ENCODE peak calls at places on chromosomes 12 and 14, in ten cellular contexts. G is cardiac muscle cell, J is tibial artery, H is ovary, L is left ventricle myocardium inferior, Z is astrocyte, M is right atrium auricular region, N is IMR-90, Q is upper lobe of left lung, A is transverse colon. D is an unnamed sample.

GRCh38 chr14:68598621-68599447 is 194.0 kb downstream of the ZFP36L1 start:
- DNase-seq in M (peak; percentile 91), Z (peak; percentile 95), A (peak; percentile 66), Q (peak; percentile 30), G (peak; percentile 97), J (peak; percentile 83), N (peak; percentile 97), H (peak; percentile 76), L (peak; percentile 71), D (peak; percentile 88)

GRCh38 chr12:89448951-89449371 is 75.6 kb downstream of the GALNT4 start:
- DNase-seq in Z (peak; percentile 36), J (no peak), H (no peak), L (no peak), M (no peak), A (no peak), N (peak; percentile 54), Q (no peak), G (no peak), D (no peak)

GRCh38 chr14:52052991-52053390 is 15.9 kb downstream of the NID2 start:
- DNase-seq in Q (no peak), Z (peak; percentile 89), A (no peak), M (no peak), G (peak; percentile 69), L (no peak), H (no peak), N (peak; percentile 52), J (no peak), D (no peak)

GRCh38 chr12:78530065-78530765 is 334.4 kb upstream of the SYT1 start:
- DNase-seq in J (no peak), A (no peak), L (no peak), M (no peak), G (peak; percentile 9), Z (peak; percentile 80), Q (no peak), N (peak; percentile 38), H (no peak), D (no peak)

GRCh38 chr14:49982522-49982951 is 89.7 kb downstream of the ARF6 start:
- DNase-seq in H (no peak), L (no peak), N (peak; percentile 96), Q (no peak), Z (peak; percentile 93), J (no peak), M (peak; percentile 71), G (peak; percentile 92), A (no peak), D (no peak)

GRCh38 chr12:16389594-16389993 is 42.1 kb downstream of the MGST1 start:
- DNase-seq in Q (no peak), Z (peak; percentile 88), J (no peak), L (no peak), H (no peak), M (no peak), G (peak; percentile 30), N (peak; percentile 88), A (no peak), D (no peak)

GRCh38 chr14:50813544-50813863 is 17.5 kb downstream of the NIN start:
- DNase-seq in H (no peak), Z (no peak), M (no peak), Q (no peak), A (no peak), G (peak; percentile 41), L (no peak), N (no peak), J (no peak), D (no peak)

GRCh38 chr14:75069811-75070145 is 337 bp downstream of the ZC2HC1C start:
- DNase-seq in A (no peak), N (no peak), M (no peak), Q (no peak), J (no peak), L (no peak), Z (no peak), G (no peak), H (no peak), D (no peak)

GRCh38 chr14:21917699-21918436 is 244.2 kb upstream of the OR4E1 start:
- DNase-seq in Z (peak; percentile 8), J (no peak), A (peak; percentile 28), G (peak; percentile 71), Q (no peak), L (no peak), N (peak; percentile 41), H (no peak), M (no peak), D (no peak)

GRCh38 chr12:112985655-112986290 is 7.5 kb downstream of the OAS2 start:
- DNase-seq in Z (no peak), L (no peak), Q (no peak), N (no peak), M (no peak), A (no peak), J (peak; percentile 25), H (no peak), G (no peak), D (no peak)

GRCh38 chr12:26872623-26873022 is 39.6 kb upstream of the ITPR2 start:
- DNase-seq in Q (no peak), M (no peak), A (no peak), L (no peak), G (no peak), H (no peak), J (no peak), Z (no peak), N (no peak), D (no peak)

GRCh38 chr14:80607430-80608200 is 333.9 kb downstream of the CEP128 start:
- DNase-seq in H (no peak), Z (no peak), M (no peak), N (no peak), G (peak; percentile 78), L (no peak), A (no peak), J (no peak), Q (no peak), D (no peak)

GRCh38 chr12:56476972-56477432 is 8.6 kb downstream of the SPRYD4 start:
- DNase-seq in N (no peak), L (no peak), Z (no peak), A (no peak), M (no peak), H (no peak), G (no peak), J (no peak), Q (no peak), D (no peak)

DNA sequence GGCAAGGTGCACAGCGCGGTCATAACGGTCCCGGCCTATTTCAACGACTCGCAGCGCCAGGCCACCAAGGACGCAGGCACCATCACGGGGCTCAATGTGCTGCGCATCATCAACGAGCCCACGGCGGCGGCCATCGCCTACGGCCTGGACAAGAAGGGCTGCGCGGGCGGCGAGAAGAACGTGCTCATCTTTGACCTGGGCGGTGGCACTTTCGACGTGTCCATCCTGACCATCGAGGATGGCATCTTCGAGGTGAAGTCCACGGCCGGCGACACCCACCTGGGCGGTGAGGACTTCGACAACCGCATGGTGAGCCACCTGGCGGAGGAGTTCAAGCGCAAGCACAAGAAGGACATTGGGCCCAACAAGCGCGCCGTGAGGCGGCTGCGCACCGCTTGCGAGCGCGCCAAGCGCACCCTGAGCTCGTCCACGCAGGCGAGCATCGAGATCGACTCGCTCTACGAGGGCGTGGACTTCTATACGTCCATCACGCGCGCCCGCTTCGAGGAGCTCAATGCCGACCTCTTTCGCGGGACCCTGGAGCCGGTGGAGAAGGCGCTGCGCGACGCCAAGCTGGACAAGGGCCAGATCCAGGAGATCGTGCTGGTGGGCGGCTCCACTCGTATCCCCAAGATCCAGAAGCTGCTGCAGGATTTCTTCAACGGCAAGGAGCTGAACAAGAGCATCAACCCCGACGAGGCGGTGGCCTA is 875 bp downstream of the HSPA2 start:
- DNase-seq in J (peak; percentile 71), L (peak; percentile 23), G (no peak), N (no peak), Q (peak; percentile 83), H (peak; percentile 28), M (no peak), A (peak; percentile 30), Z (no peak), D (peak; percentile 85)
- H3K4me3 ChIP-seq in J (peak overlapping the region; percentile 61), L (peak overlapping the region; percentile 80), G (no peak overlapping the region), N (peak overlapping the region; percentile 67), Q (no peak overlapping the region), H (peak overlapping the region; percentile 65), M (peak overlapping the region; percentile 72), A (peak overlapping the region; percentile 32), Z (peak overlapping the region; percentile 61), D (peak overlapping the region; percentile 56)

GRCh38 chr12:108570743-108571603 is 8.6 kb downstream of the ISCU start:
- DNase-seq in L (no peak), A (no peak), J (peak; percentile 55), Z (no peak), G (peak; percentile 75), H (no peak), N (peak; percentile 67), Q (no peak), M (peak; percentile 38), D (no peak)
- H3K4me1 ChIP-seq in L (peaks cover 34% of the 10 kb centered on the region), A (peaks cover 7% of the 10 kb centered on the region), J (peaks cover 3% of the 10 kb centered on the region), Z (peaks cover 3% of the 10 kb centered on the region), G (no peaks in the 10 kb centered on the region), H (no peaks in the 10 kb centered on the region), N (no peaks in the 10 kb centered on the region), Q (peaks cover 4% of the 10 kb centered on the region), M (no peaks in the 10 kb centered on the region), D (peaks cover 16% of the 10 kb centered on the region)

GRCh38 chr12:49335955-49336644 is 888 bp downstream of the C1QL4 start:
- DNase-seq in G (no peak), J (no peak), Z (no peak), M (no peak), Q (peak; percentile 83), N (no peak), A (no peak), L (no peak), H (no peak), D (peak; percentile 58)
- H3K4me3 ChIP-seq in G (no peak overlapping the region), J (no peak overlapping the region), Z (no peak overlapping the region), M (peak overlapping the region; percentile 40), Q (no peak overlapping the region), N (no peak overlapping the region), A (peak overlapping the region; percentile 26), L (peak overlapping the region; percentile 61), H (no peak overlapping the region), D (no peak overlapping the region)

GRCh38 chr12:1918081-1918874 is at the start of gene CACNA2D4:
- DNase-seq in N (no peak), L (no peak), J (peak; percentile 62), Q (peak; percentile 48), G (no peak), M (peak; percentile 49), A (no peak), Z (no peak), H (no peak), D (peak; percentile 60)

GRCh38 chr12:1918875-1919236 is 404 bp upstream of the CACNA2D4 start:
- DNase-seq in L (no peak), M (no peak), J (peak; percentile 41), A (no peak), H (no peak), G (no peak), Q (peak; percentile 32), N (no peak), Z (no peak), D (peak; percentile 38)

GRCh38 chr12:1920436-1920835 is 2.0 kb upstream of the CACNA2D4 start:
- DNase-seq in H (no peak), L (no peak), M (peak; percentile 47), Q (no peak), Z (no peak), A (no peak), G (no peak), J (peak; percentile 39), N (no peak), D (no peak)

GRCh38 chr12:1919763-1920162 is 1.3 kb upstream of the CACNA2D4 start:
- DNase-seq in Q (no peak), G (no peak), L (no peak), H (no peak), Z (no peak), J (no peak), A (no peak), N (no peak), M (no peak), D (no peak)

DNA sequence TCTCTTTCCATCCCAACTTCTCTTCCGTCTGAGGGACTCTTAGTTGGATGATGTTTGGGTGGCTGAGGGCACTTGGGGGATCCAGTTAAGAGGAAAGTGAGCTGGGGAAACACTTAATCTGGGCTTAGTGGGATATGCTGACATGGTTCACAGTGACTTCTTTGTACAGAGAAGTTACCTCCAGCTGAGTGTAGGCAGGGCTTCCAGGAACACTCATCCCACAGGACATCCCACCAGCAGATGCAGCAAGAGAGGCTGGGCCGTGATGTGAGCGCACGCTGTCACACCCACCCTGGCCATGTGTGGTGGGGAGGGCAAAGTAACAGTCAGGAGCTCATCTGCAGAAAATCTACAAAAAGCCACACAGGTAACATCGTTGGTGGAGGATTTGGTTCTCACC is 832 bp upstream of the CACNA2D4 start:
- DNase-seq in J (no peak), M (no peak), Q (peak; percentile 27), G (no peak), N (no peak), Z (no peak), H (no peak), L (no peak), A (no peak), D (no peak)
- H3K4me1 ChIP-seq in J (no peaks in the 10 kb centered on the region), M (no peaks in the 10 kb centered on the region), Q (no peaks in the 10 kb centered on the region), G (peaks cover 31% of the 10 kb centered on the region), N (no peaks in the 10 kb centered on the region), Z (no peaks in the 10 kb centered on the region), H (peaks cover 5% of the 10 kb centered on the region), L (peaks cover 18% of the 10 kb centered on the region), A (peaks cover 3% of the 10 kb centered on the region), D (peaks cover 16% of the 10 kb centered on the region)

D was measured in sigmoid colon.